ENCODE peak calls at places on chromosomes 3 and 15, in ten cellular contexts. W is upper lobe of right lung; B is pancreas; V is CD4-positive, alpha-beta T cell; M is lung; Y is WERI-Rb-1; N is nephron progenitor cell; F is tibial artery; U is PC-3; P is suprapubic skin. E is an unnamed sample.

GRCh38 chr3:102488316-102488715 is 53.5 kb downstream of the ZPLD1 start:
- DNase-seq in N (no peak), Y (no peak), W (no peak), P (no peak), V (no peak), F (no peak), B (no peak), U (no peak), M (no peak), E (no peak)

GRCh38 chr3:87478716-87479115 is 202.3 kb upstream of the POU1F1 start:
- DNase-seq in N (no peak), M (no peak), W (no peak), F (no peak), B (no peak), P (no peak), Y (peak), V (no peak), U (no peak), E (no peak)

GRCh38 chr3:24522155-24522579 is 27.5 kb upstream of the THRB start:
- DNase-seq in U (no peak), Y (peak), N (peak), V (no peak), P (peak), B (no peak), M (no peak), W (no peak), F (no peak), E (no peak)

GRCh38 chr3:184360834-184361531 is 422 bp downstream of the CLCN2 start:
- DNase-seq in U (no peak), N (no peak), W (no peak), P (peak), B (peak), Y (no peak), M (no peak), F (no peak), V (no peak), E (no peak)

GRCh38 chr3:171753665-171754408 is 56.4 kb downstream of the PLD1 start:
- DNase-seq in V (no peak), F (no peak), N (no peak), W (no peak), Y (no peak), P (no peak), U (no peak), M (no peak), B (no peak), E (peak)

GRCh38 chr3:126852536-126852935 is 130.4 kb upstream of the PLXNA1 start:
- DNase-seq in U (no peak), Y (no peak), N (no peak), W (no peak), B (no peak), P (no peak), V (no peak), M (no peak), F (no peak), E (no peak)

GRCh38 chr15:58015565-58015964 is 49.9 kb downstream of the ALDH1A2 start:
- DNase-seq in W (no peak), V (no peak), B (no peak), M (no peak), Y (no peak), P (no peak), F (no peak), U (peak), N (no peak), E (no peak)

GRCh38 chr3:14418670-14419250 is 16.4 kb downstream of the SLC6A6 start:
- DNase-seq in B (peak), F (no peak), P (no peak), V (no peak), Y (no peak), N (no peak), U (no peak), M (peak), W (peak), E (no peak)

GRCh38 chr3:49668414-49668797 is 5.7 kb upstream of the APEH start:
- DNase-seq in W (no peak), M (no peak), Y (no peak), P (no peak), N (no peak), V (no peak), F (no peak), B (no peak), U (peak), E (no peak)

GRCh38 chr3:197458906-197459470 is 96.8 kb downstream of the BDH1 start:
- DNase-seq in V (no peak), W (peak), N (no peak), M (no peak), Y (no peak), F (no peak), U (no peak), B (no peak), P (no peak), E (no peak)

GRCh38 chr3:64270861-64271260 is 45.6 kb upstream of the PRICKLE2 start:
- DNase-seq in P (no peak), Y (no peak), W (no peak), F (no peak), B (no peak), M (no peak), V (no peak), U (no peak), N (no peak), E (no peak)

GRCh38 chr3:169044341-169045113 is 619.0 kb downstream of the MECOM start:
- DNase-seq in V (no peak), B (no peak), P (no peak), W (no peak), N (no peak), F (no peak), M (no peak), U (peak), Y (no peak), E (no peak)

GRCh38 chr3:196198081-196198675 is 13.0 kb downstream of the ZDHHC19 start:
- DNase-seq in N (no peak), U (no peak), M (no peak), P (no peak), B (no peak), W (no peak), V (no peak), Y (no peak), F (no peak), E (no peak)

GRCh38 chr3:107208100-107208499 is 169.1 kb upstream of the CCDC54 start:
- DNase-seq in M (no peak), V (no peak), Y (no peak), U (peak), N (peak), F (no peak), P (no peak), W (no peak), B (peak), E (peak)

GRCh38 chr15:69034352-69034751 is 19.9 kb downstream of the NOX5 start:
- DNase-seq in P (no peak), F (no peak), Y (no peak), V (no peak), N (no peak), M (no peak), B (no peak), W (no peak), U (peak), E (no peak)

GRCh38 chr3:53709856-53710674 is 136.2 kb downstream of the CHDH start:
- DNase-seq in F (peak), B (peak), U (peak), N (peak), W (peak), V (peak), Y (peak), M (peak), P (peak), E (peak)

GRCh38 chr15:91142097-91142744 is 42.2 kb downstream of the SV2B start:
- DNase-seq in B (no peak), P (no peak), W (no peak), Y (no peak), N (no peak), V (no peak), M (no peak), U (peak), F (no peak), E (no peak)

DNA sequence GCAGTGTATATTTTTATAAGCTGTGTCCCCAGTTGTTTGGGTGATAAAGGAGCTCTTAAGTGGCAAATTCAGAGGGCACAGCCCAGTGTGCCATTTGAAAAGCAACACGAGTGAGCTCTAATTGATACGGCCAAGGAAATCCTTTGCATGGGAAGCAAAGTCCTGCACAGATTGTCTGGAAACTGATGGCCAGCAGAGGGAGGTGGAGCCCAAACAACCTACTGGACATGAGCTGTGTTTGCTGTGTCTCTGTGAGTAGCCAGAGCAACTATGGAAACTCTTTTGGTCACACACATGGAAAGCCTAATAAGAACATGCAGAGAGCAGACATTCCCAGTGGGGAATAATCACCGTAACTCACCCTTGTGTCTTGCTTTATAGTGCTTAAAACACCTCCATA is 24.4 kb downstream of the ONECUT1 start:
- DNase-seq in U (peak), M (no peak), F (no peak), B (no peak), N (peak), P (no peak), V (no peak), Y (peak), W (no peak), E (no peak)
- TF ChIP-seq CTCF in U (peak), M (no peak), F (no peak), B (no peak), N (no peak), P (no peak), V (no peak), Y (peak), W (no peak), E (peak)

DNA sequence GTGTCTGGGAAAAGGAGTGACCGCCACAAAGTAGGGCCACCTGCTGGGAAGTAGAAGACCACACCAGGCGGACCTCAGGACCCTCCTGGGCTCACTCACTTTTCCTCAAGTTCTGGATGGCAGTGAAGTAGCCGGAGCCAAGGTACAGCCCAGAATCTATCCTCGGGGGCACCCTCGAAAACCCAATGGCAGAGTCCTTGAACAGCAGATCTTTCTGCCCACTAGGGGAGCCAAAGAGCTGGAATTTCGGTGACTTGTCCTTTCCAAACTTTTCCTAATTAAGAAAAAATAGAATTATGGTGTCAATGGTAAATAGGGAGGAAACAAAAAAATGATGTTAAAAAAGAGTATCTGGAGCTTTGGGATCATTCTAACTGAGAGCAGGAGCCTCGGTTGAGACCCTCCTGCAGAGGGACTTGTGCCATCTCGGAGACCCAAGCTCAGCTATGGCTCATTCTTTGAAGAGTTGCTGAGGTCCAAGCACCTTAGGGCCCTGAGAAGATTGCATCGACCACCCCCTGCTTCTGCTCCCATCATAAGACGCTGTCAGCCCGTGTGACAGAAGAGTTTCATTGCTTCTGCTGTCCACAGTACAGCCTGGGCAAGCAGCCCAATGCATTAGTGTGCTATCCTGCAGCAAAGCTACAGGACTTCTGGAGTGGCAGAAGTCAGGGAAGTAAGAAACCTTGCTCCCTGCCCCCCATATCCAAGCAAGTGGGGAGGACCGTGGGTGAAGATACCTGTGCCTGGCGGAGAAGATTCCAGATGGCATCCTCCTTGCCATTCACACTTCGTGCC is 14.8 kb downstream of the LTF start:
- DNase-seq in F (no peak), V (no peak), U (peak), P (no peak), B (no peak), M (no peak), Y (no peak), N (peak), W (no peak), E (no peak)
- TF ChIP-seq CTCF in F (peak), V (peak), U (peak), P (peak), B (peak), M (no peak), Y (peak), N (peak), W (peak), E (peak)

DNA sequence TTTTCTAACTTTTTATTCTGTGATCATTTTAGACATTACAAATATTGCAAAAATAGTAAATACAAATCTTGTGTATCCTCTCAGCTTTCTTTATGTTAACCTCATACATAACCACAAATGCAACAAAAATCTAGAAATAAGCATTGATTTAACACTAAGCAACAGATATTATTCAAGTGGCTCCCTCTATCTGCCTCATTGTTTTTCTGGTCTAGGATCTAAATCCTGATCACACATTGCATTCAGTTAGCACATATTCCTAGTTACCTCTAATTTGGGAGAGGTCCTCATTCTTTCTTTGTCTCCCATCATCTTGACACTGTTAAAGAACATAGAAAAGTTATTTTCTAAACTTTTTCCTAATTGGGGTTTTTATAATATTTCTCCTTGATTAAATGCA is 1126.0 kb downstream of the ROBO2 start:
- DNase-seq in N (no peak), P (no peak), Y (no peak), F (no peak), W (no peak), M (no peak), U (peak), B (no peak), V (no peak), E (no peak)
- TF ChIP-seq CTCF in N (no peak), P (no peak), Y (no peak), F (no peak), W (no peak), M (no peak), U (peak), B (no peak), V (no peak), E (peak)

DNA sequence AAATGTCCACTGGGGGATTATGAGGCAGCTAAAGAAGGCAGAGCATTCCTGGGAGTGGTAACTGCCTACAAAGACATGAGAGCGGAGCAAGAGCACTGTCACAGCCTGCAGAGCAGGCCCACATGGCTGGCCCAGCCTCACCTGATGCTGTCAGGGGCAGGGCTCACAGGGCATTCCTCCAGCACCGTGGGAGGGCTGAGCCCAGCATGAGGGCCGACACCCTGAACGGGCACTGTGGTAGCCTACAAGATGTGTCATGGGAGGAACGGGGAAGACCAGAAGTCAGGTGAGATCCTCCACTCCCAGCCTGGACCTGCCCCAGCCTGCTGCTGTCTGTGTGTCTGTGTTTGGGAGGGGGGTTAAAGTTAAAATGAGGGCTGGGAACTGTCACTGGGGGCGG is 30.1 kb downstream of the CCDC12 start:
- DNase-seq in N (no peak), B (peak), U (peak), Y (no peak), V (no peak), F (no peak), M (no peak), W (no peak), P (no peak), E (no peak)
- TF ChIP-seq CTCF in N (no peak), B (no peak), U (no peak), Y (no peak), V (no peak), F (no peak), M (no peak), W (no peak), P (no peak), E (no peak)

DNA sequence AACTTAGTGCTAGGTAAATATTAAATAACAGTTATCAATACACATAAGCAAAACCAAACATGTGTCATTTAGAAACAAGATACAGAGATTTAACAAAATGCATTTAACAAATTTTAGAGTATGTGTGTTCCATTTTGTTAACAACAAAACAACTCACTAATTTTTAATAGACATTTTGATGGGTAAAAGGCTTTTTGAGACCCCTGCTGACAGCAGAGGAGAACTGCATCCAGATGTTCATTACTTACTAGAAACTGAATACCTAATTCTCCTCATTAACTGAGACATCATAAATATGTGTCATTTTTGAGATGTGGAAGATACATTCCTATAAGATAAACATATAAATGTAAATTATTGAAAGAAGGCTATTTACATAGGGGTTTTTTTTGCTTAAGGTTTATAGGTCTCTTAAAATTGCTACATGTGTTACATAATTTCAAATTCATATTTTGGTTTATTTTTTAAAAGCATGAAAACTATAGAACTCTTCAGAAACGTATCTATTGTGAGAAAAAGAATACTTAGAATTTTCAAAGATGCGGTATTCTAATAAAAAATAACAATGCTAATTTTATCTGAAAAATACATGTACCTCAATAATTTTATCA is 1009.8 kb downstream of the TUSC7 start:
- DNase-seq in F (no peak), M (no peak), B (no peak), V (no peak), P (no peak), W (no peak), U (peak), Y (no peak), N (peak), E (no peak)
- TF ChIP-seq CTCF in F (peak), M (no peak), B (peak), V (no peak), P (peak), W (peak), U (peak), Y (peak), N (peak), E (peak)

DNA sequence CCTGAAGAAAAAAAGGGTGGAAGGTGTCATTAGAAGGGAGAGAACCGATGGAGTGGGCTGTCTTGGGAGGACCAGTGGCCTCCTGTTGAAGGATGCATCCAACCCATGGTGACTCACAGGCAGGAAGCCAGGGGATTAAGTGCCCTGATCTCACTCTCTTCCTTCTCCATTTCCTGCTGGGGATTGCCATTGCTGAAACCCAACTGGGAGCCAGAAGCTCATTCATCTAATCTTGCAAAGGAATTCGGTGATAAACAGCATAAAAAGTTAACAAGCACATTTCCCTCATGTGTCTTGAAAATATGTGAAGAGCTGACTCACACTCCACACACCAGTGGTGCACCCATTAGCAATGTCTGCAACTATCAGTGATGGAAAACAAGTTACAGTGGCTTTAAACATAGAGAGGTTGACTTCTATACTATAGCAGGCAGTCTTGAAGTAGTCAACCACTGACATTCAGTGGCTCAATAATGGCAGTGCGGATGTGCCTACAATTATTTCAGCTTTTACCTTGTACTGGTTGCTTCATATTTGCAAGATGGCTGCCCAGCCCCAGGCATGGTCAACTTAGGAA is 12.8 kb upstream of the CSRNP1 start:
- DNase-seq in M (no peak), V (no peak), B (peak), N (no peak), Y (no peak), P (no peak), W (no peak), U (peak), F (peak), E (no peak)
- TF ChIP-seq CTCF in M (no peak), V (no peak), B (no peak), N (no peak), Y (no peak), P (no peak), W (no peak), U (no peak), F (no peak), E (no peak)